ENCODE peak calls at places on chromosomes 13 and 19, in six cellular contexts. Y is Karpas-422, Q is heart right ventricle, A is Peyer's patch, Z is IMR-90, R is stomach. U is an unnamed sample. For H3K4me1, the result is how much of the 10 kb centered on the place peaks cover.

GRCh38 chr19:55642153-55643002 is 1.1 kb upstream of the ZNF581 start:
- DNase-seq in Q (peak), Z (no peak), R (peak), A (no peak), Y (peak), U (no peak)

GRCh38 chr19:19866599-19867248 is 1.0 kb downstream of the ZNF253 start:
- DNase-seq in A (peak), Y (peak), Q (peak), R (no peak), Z (no peak), U (peak)

GRCh38 chr19:45558399-45558878 is 26.2 kb downstream of the OPA3 start:
- DNase-seq in Y (peak), R (peak), Z (peak), A (peak), Q (peak), U (peak)

GRCh38 chr19:51873097-51873496 is 14.7 kb downstream of the ZNF577 start:
- DNase-seq in A (no peak), Z (no peak), R (no peak), Y (no peak), Q (no peak), U (no peak)

GRCh38 chr19:44848805-44849457 is 2.8 kb downstream of the NECTIN2 start:
- DNase-seq in Z (no peak), A (no peak), Q (peak), R (no peak), Y (no peak), U (no peak)

GRCh38 chr13:51585696-51586095 is 1.4 kb downstream of the WDFY2 start:
- DNase-seq in Q (no peak), Y (peak), A (no peak), R (no peak), Z (peak), U (no peak)

GRCh38 chr13:84706004-84706710 is 823.9 kb upstream of the SLITRK1 start:
- DNase-seq in R (no peak), Q (no peak), Y (no peak), A (no peak), Z (no peak), U (no peak)

GRCh38 chr19:8638078-8638619 is 7.7 kb downstream of the NFILZ start:
- DNase-seq in Q (no peak), R (peak), Z (peak), A (peak), Y (no peak), U (no peak)

GRCh38 chr19:3304871-3305423 is 61.4 kb upstream of the NFIC start:
- DNase-seq in Q (peak), Z (peak), A (peak), R (peak), Y (peak), U (peak)

GRCh38 chr19:7522072-7522922 is at the start of gene MCOLN1:
- DNase-seq in Y (peak), Z (peak), Q (peak), A (peak), R (peak), U (peak)

GRCh38 chr19:16113727-16114126 is 2.0 kb downstream of the RAB8A start:
- DNase-seq in R (no peak), Q (no peak), A (no peak), Z (no peak), Y (peak), U (no peak)

GRCh38 chr13:97700306-97700848 is 253.1 kb upstream of the IPO5 start:
- DNase-seq in A (no peak), Z (no peak), Q (no peak), R (no peak), Y (no peak), U (no peak)

GRCh38 chr19:3284759-3285646 is 60.5 kb downstream of the CELF5 start:
- DNase-seq in Q (no peak), R (peak), Z (peak), Y (peak), A (peak), U (peak)

GRCh38 chr13:63337921-63338320 is 1922.3 kb upstream of the PCDH20 start:
- DNase-seq in Y (no peak), R (no peak), Q (no peak), A (no peak), Z (no peak), U (no peak)

GRCh38 chr13:51832471-51833152 is 12.4 kb downstream of the TMEM272 start:
- DNase-seq in A (peak), Z (peak), R (no peak), Y (peak), Q (peak), U (peak)

GRCh38 chr13:28464861-28465260 is 30.1 kb downstream of the FLT1 start:
- DNase-seq in R (no peak), Z (no peak), Q (no peak), A (no peak), Y (no peak), U (no peak)

GRCh38 chr19:49064768-49065611 is at the start of gene NTF4:
- DNase-seq in Q (no peak), Y (no peak), Z (no peak), R (peak), A (no peak), U (no peak)

GRCh38 chr19:7986321-7987083 is 18.9 kb downstream of the ELAVL1 start:
- DNase-seq in Q (no peak), Z (peak), Y (no peak), R (no peak), A (no peak), U (no peak)

GRCh38 chr19:7331446-7331845 is 17.3 kb upstream of the ARHGEF18 start:
- DNase-seq in Z (no peak), R (no peak), A (no peak), Q (no peak), Y (no peak), U (no peak)

GRCh38 chr13:97296740-97297139 is 74.6 kb downstream of the MBNL2 start:
- DNase-seq in Y (no peak), R (no peak), Q (no peak), A (no peak), Z (no peak), U (no peak)

GRCh38 chr19:17772172-17772571 is 20.9 kb downstream of the FCHO1 start:
- DNase-seq in Z (peak), A (no peak), Y (peak), R (no peak), Q (no peak), U (no peak)

GRCh38 chr19:15378529-15379082 is 981 bp downstream of the AKAP8 start:
- DNase-seq in Z (peak), Q (no peak), R (peak), A (peak), Y (peak), U (peak)

GRCh38 chr13:83773961-83774360 is 108.3 kb downstream of the SLITRK1 start:
- DNase-seq in Q (no peak), Z (peak), R (no peak), A (no peak), Y (no peak), U (no peak)

GRCh38 chr19:15265849-15266248 is 33.6 kb upstream of the EPHX3 start:
- DNase-seq in Z (peak), R (peak), Y (no peak), Q (peak), A (peak), U (no peak)

GRCh38 chr13:26914624-26915023 is 154.0 kb upstream of the GPR12 start:
- DNase-seq in Y (no peak), Z (no peak), R (no peak), A (no peak), Q (no peak), U (no peak)

GRCh38 chr13:33637978-33638743 is 179.8 kb upstream of the RFC3 start:
- DNase-seq in Z (peak), A (no peak), Q (no peak), R (no peak), Y (no peak), U (no peak)

GRCh38 chr19:609001-609340 is 19.3 kb downstream of the HCN2 start:
- DNase-seq in R (peak), A (peak), Y (no peak), Q (no peak), Z (no peak), U (no peak)

GRCh38 chr19:39411006-39411831 is 1.2 kb upstream of the PLEKHG2 start:
- DNase-seq in A (peak), Z (peak), Q (no peak), Y (peak), R (peak), U (no peak)

GRCh38 chr19:3357731-3358391 is 8.5 kb upstream of the NFIC start:
- DNase-seq in Q (no peak), R (no peak), A (no peak), Y (no peak), Z (no peak), U (no peak)

GRCh38 chr13:37775871-37776270 is 93.7 kb downstream of the TRPC4 start:
- DNase-seq in Y (no peak), A (no peak), R (no peak), Q (no peak), Z (peak), U (no peak)

GRCh38 chr19:58400638-58400915 is 5.1 kb downstream of the RNF225 start:
- DNase-seq in Z (no peak), A (no peak), Q (no peak), Y (no peak), R (no peak), U (no peak)

GRCh38 chr19:38730731-38731589 is 13.3 kb downstream of the CAPN12 start:
- DNase-seq in A (peak), Y (no peak), R (no peak), Q (no peak), Z (no peak), U (no peak)

GRCh38 chr13:29454931-29455481 is 140.5 kb downstream of the SLC7A1 start:
- DNase-seq in Q (no peak), Z (peak), R (no peak), Y (peak), A (no peak), U (no peak)

GRCh38 chr19:50204811-50205675 is 1.6 kb downstream of the MYH14 start:
- DNase-seq in R (peak), Q (peak), A (peak), Z (no peak), Y (no peak), U (no peak)

GRCh38 chr19:4059931-4060620 is 6.6 kb downstream of the ZBTB7A start:
- DNase-seq in Q (peak), Y (peak), Z (no peak), R (peak), A (peak), U (peak)

GRCh38 chr19:56138069-56138468 is 3.0 kb upstream of the ZNF444 start:
- DNase-seq in R (no peak), Q (no peak), Y (no peak), Z (no peak), A (no peak), U (no peak)

GRCh38 chr13:100887729-100888151 is 213.1 kb upstream of the TMTC4 start:
- DNase-seq in Y (no peak), R (no peak), A (no peak), Q (no peak), Z (peak), U (no peak)

GRCh38 chr13:46600943-46601311 is 48.0 kb downstream of the LRCH1 start:
- DNase-seq in Y (no peak), A (no peak), Z (no peak), R (no peak), Q (no peak), U (no peak)
- H3K4me1 ChIP-seq in Y (under half), A (under half), Z (under half), R (half or more), Q (half or more), U (under half)

GRCh38 chr19:5948697-5949564 is 29.0 kb downstream of the RANBP3 start:
- DNase-seq in R (no peak), Q (no peak), Y (no peak), A (no peak), Z (no peak), U (no peak)
- H3K4me1 ChIP-seq in R (half or more), Q (half or more), Y (half or more), A (under half), Z (half or more), U (half or more)

DNA sequence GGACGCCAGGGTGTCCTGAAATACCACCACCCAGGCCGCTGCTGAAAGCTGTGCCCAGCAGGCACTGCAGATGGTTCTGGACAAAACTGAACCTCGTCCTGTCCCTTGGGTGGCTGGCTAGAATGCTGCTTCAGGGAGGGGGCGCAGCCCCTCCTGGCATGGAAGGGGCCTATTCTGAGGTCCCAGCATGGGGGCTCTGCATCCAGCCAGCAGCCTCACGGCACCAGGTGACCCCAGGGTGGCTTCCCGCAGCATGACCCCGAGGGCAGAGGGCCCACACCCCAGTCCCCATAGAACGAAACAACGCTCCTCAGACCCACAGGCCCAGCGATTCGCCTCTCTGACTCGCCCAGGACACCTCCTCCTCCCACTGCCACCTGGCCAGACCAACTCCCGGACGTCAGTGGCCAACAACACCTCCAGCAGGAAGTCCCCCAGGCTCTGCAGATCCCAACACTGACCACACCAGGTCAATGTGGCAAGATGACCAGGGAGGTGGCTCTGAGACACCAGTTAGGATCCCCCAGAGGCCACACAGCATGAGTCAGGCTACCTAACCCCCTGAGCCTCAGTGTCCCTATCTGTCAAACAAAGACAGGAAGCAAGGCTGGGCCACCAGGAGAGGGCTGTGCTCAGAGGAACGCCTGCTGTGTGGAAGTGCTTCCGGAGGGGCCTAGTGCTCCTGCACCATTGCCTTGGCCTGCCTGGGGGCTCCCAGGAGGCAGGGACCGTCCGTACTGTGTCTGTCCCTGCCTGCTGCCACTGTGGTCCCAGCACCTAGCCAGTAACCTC is 6.1 kb downstream of the MKNK2 start:
- DNase-seq in Z (no peak), A (no peak), R (no peak), Q (no peak), Y (peak), U (no peak)
- H3K4me1 ChIP-seq in Z (under half), A (half or more), R (half or more), Q (half or more), Y (half or more), U (half or more)

GRCh38 chr13:50082426-50083283 is 67.4 kb downstream of the KCNRG start:
- DNase-seq in R (peak), Z (peak), Q (peak), Y (peak), A (peak), U (peak)
- H3K4me1 ChIP-seq in R (under half), Z (under half), Q (half or more), Y (half or more), A (under half), U (under half)

GRCh38 chr19:2173388-2173787 is 9.7 kb downstream of the DOT1L start:
- DNase-seq in R (no peak), Z (no peak), A (no peak), Q (no peak), Y (no peak), U (no peak)
- H3K4me1 ChIP-seq in R (half or more), Z (under half), A (under half), Q (half or more), Y (under half), U (under half)

GRCh38 chr13:40996433-40997095 is 22.6 kb downstream of the ELF1 start:
- DNase-seq in Q (no peak), A (no peak), Z (no peak), Y (no peak), R (no peak), U (no peak)
- H3K4me1 ChIP-seq in Q (half or more), A (under half), Z (under half), Y (under half), R (half or more), U (under half)

GRCh38 chr19:33398361-33399060 is 25.0 kb downstream of the CEBPG start:
- DNase-seq in Q (no peak), Y (no peak), A (peak), Z (no peak), R (no peak), U (no peak)
- H3K4me1 ChIP-seq in Q (under half), Y (under half), A (under half), Z (under half), R (under half), U (under half)

GRCh38 chr13:110329798-110330461 is 22.8 kb downstream of the COL4A2 start:
- DNase-seq in Z (peak), A (no peak), R (no peak), Q (no peak), Y (no peak), U (no peak)

GRCh38 chr13:110329258-110329657 is 22.2 kb downstream of the COL4A2 start:
- DNase-seq in A (no peak), Z (no peak), Y (no peak), Q (no peak), R (no peak), U (no peak)

GRCh38 chr13:110326263-110326904 is 19.3 kb downstream of the COL4A2 start:
- DNase-seq in Z (no peak), Y (no peak), Q (no peak), R (no peak), A (no peak), U (no peak)

GRCh38 chr13:110328509-110328908 is 21.4 kb downstream of the COL4A2 start:
- DNase-seq in Z (no peak), Q (no peak), R (no peak), A (no peak), Y (no peak), U (no peak)

DNA sequence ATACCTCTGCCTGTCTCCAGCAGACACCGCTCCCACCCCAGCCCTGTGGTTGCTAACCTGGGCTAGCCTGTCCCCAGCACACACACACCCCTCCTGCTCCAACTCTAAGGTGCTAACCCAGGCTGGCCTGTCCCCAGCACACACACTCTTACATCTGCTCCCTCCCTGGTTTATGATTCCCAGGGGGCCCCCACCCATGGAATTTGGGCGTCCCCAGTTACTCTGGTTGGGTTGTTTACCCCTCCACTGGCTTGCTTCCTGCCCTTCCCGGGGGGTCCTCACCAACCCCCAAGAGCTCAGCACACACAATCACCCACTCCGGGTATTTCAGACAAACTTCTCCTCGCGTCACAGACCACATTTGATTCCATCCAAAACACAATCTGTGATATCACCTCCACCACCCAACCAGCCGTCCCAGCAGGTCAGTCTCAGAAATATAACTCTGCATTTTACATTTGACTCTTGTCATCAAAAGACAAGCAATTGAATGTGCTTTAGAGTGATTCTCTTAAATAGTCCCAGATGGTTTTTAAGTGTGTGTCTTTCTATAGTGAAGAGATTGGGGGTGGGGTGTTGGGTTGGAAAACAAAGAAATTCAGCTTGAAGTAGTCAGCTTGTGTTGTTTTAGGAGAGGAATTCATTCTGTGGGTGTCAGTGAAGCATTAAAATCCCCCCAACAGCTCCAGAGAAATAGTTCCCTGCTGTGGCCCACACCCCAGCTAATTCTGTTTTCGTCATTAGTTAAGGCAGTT is 20.1 kb downstream of the COL4A2 start:
- DNase-seq in R (no peak), Y (no peak), Q (no peak), Z (no peak), A (no peak), U (no peak)
- H3K4me1 ChIP-seq in R (half or more), Y (under half), Q (half or more), Z (half or more), A (under half), U (under half)

GRCh38 chr13:46662690-46663089 is 109.7 kb downstream of the LRCH1 start:
- DNase-seq in R (no peak), Z (no peak), Y (no peak), Q (no peak), A (no peak), U (no peak)
- H3K4me1 ChIP-seq in R (half or more), Z (under half), Y (under half), Q (half or more), A (under half), U (under half)

U was measured in effector memory CD4-positive, alpha-beta T cell.